ENCODE peak calls at places on chromosome 14, in eight cellular contexts. H is cardiac muscle cell, D is colonic mucosa, U is left ventricle myocardium inferior, S is body of pancreas, B is suprapubic skin, C is endothelial cell of umbilical vein, Z is heart left ventricle. A is an unnamed sample.

GRCh38 chr14:75450381-75451276 is 22.8 kb downstream of the JDP2 start:
- DNase-seq in H (no peak), D (peak; percentile 82), U (peak; percentile 54), S (peak; percentile 94), B (peak; percentile 86), C (peak; percentile 45), Z (peak; percentile 63), A (peak; percentile 94)

GRCh38 chr14:101119830-101120571 is 216.5 kb upstream of the RTL1 start:
- DNase-seq in H (no peak), D (peak; percentile 8), U (no peak), S (no peak), B (no peak), C (no peak), Z (no peak), A (peak; percentile 17)

GRCh38 chr14:77014004-77014604 is 14.4 kb downstream of the IRF2BPL start:
- DNase-seq in H (peak; percentile 87), D (no peak), U (peak; percentile 75), S (peak; percentile 78), B (no peak), C (peak; percentile 32), Z (peak; percentile 80), A (peak; percentile 73)

GRCh38 chr14:74514471-74514932 is 20.9 kb downstream of the ISCA2 start:
- DNase-seq in H (no peak), D (no peak), U (no peak), S (no peak), B (no peak), C (no peak), Z (peak; percentile 35), A (peak; percentile 24)

GRCh38 chr14:80538633-80539375 is 327.5 kb upstream of the DIO2 start:
- DNase-seq in H (no peak), D (no peak), U (no peak), S (no peak), B (no peak), C (no peak), Z (no peak), A (no peak)

GRCh38 chr14:56892959-56893358 is 82.7 kb upstream of the OTX2 start:
- DNase-seq in H (no peak), D (no peak), U (no peak), S (no peak), B (no peak), C (no peak), Z (no peak), A (no peak)

GRCh38 chr14:73741876-73742519 is 27.8 kb upstream of the PNMA1 start:
- DNase-seq in H (no peak), D (peak; percentile 49), U (no peak), S (no peak), B (peak; percentile 69), C (peak; percentile 41), Z (no peak), A (peak; percentile 47)

GRCh38 chr14:31576949-31577348 is 15.7 kb downstream of the NUBPL start:
- DNase-seq in H (no peak), D (no peak), U (no peak), S (no peak), B (no peak), C (no peak), Z (no peak), A (no peak)

GRCh38 chr14:67934087-67934486 is 114.5 kb downstream of the RAD51B start:
- DNase-seq in H (peak; percentile 70), D (no peak), U (no peak), S (peak; percentile 20), B (no peak), C (peak; percentile 89), Z (peak; percentile 27), A (no peak)

GRCh38 chr14:41606249-41607118 is at the start of gene LRFN5:
- DNase-seq in H (peak; percentile 69), D (peak; percentile 21), U (peak; percentile 43), S (no peak), B (no peak), C (no peak), Z (peak; percentile 46), A (peak; percentile 52)

GRCh38 chr14:104321151-104322130 is 183.1 kb downstream of the KIF26A start:
- DNase-seq in H (no peak), D (no peak), U (no peak), S (peak; percentile 7), B (peak; percentile 48), C (no peak), Z (peak; percentile 24), A (peak; percentile 29)

GRCh38 chr14:81269100-81269978 is 48.6 kb upstream of the GTF2A1 start:
- DNase-seq in H (peak; percentile 68), D (peak; percentile 49), U (no peak), S (no peak), B (no peak), C (peak; percentile 69), Z (no peak), A (no peak)

GRCh38 chr14:25048170-25049126 is 1.5 kb downstream of the STXBP6 start:
- DNase-seq in H (no peak), D (peak; percentile 46), U (peak; percentile 45), S (peak; percentile 75), B (peak; percentile 68), C (no peak), Z (peak; percentile 57), A (no peak)

GRCh38 chr14:61254803-61255526 is 26.2 kb downstream of the TMEM30B start:
- DNase-seq in H (no peak), D (no peak), U (no peak), S (no peak), B (no peak), C (no peak), Z (no peak), A (no peak)

GRCh38 chr14:61188936-61189808 is 92.0 kb downstream of the TMEM30B start:
- DNase-seq in H (peak; percentile 67), D (peak; percentile 28), U (peak; percentile 36), S (peak; percentile 48), B (peak; percentile 66), C (peak; percentile 70), Z (peak; percentile 53), A (peak; percentile 50)

GRCh38 chr14:53450871-53451270 is 297.7 kb upstream of the DDHD1 start:
- DNase-seq in H (no peak), D (peak; percentile 57), U (no peak), S (no peak), B (no peak), C (peak; percentile 42), Z (no peak), A (no peak)

GRCh38 chr14:100146548-100147091 is 12.8 kb downstream of the DEGS2 start:
- DNase-seq in H (no peak), D (peak; percentile 60), U (no peak), S (no peak), B (no peak), C (no peak), Z (no peak), A (no peak)

GRCh38 chr14:38285962-38286361 is 30.1 kb upstream of the CLEC14A start:
- DNase-seq in H (no peak), D (no peak), U (no peak), S (no peak), B (no peak), C (peak; percentile 93), Z (no peak), A (no peak)

GRCh38 chr14:56953884-56954283 is 143.6 kb upstream of the OTX2 start:
- DNase-seq in H (no peak), D (no peak), U (no peak), S (no peak), B (no peak), C (peak; percentile 30), Z (no peak), A (no peak)

GRCh38 chr14:77183896-77184295 is 2.3 kb downstream of the TMEM63C start:
- DNase-seq in H (no peak), D (no peak), U (no peak), S (no peak), B (no peak), C (no peak), Z (no peak), A (no peak)

DNA sequence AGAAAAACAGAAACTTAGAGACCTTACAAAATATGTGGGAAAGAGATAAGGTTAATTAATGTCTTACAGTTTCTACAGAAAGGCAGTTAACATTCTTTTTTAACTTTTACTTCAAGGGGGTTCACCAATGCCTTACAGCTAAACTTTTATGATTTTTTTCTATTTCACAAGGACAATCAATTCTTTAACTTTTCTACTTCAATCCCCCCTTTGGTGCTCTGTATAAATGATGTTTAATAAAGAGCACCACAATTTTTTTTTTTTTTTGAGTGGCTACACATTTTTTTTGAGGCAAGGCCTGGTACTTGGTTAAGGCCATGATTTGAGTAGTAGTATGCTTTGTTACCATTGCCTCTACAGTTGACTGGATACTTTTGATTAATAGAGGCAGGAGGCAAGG is 279.6 kb downstream of the PRKD1 start:
- DNase-seq in H (peak; percentile 23), D (no peak), U (no peak), S (no peak), B (no peak), C (no peak), Z (no peak), A (no peak)
- H3K9me3 ChIP-seq in H (no peaks in the 10 kb centered on the region), D (no peaks in the 10 kb centered on the region), U (peaks cover 39% of the 10 kb centered on the region), S (peaks cover 3% of the 10 kb centered on the region), B (peaks cover 26% of the 10 kb centered on the region), C (peaks cover 4% of the 10 kb centered on the region), Z (no peaks in the 10 kb centered on the region), A (no peaks in the 10 kb centered on the region)

DNA sequence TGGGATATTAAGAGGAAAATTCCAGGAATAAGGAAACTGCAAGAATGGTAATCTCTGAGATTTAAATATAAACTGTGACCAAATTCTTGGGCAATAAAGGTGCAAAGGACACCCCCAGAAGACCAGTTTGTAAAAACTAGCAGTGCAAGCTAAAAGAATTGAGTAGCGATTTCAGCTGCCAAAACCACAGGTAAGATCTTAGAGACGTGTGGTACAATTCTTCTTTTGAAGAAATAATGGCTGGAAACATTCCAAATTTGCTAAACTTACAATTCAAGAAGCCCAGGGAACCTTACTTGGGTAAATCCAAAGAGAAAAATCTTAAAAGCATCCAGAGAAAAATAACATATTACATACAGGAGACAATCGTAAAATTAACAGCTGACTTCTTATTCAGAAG is 12.0 kb downstream of the CATSPERB start:
- DNase-seq in H (no peak), D (no peak), U (no peak), S (no peak), B (no peak), C (no peak), Z (no peak), A (no peak)
- TF ChIP-seq CTCF in H (no peak), D (no peak), U (no peak), S (no peak), B (no peak), C (no peak), Z (no peak), A (no peak)

GRCh38 chr14:64447890-64448667 is 17.2 kb upstream of the AKAP5 start:
- DNase-seq in H (no peak), D (no peak), U (no peak), S (no peak), B (no peak), C (no peak), Z (no peak), A (no peak)
- H3K36me3 ChIP-seq in H (peaks cover 7% of the 10 kb centered on the region), D (no peaks in the 10 kb centered on the region), U (peaks cover 60% of the 10 kb centered on the region), S (peaks cover 14% of the 10 kb centered on the region), B (peaks cover 52% of the 10 kb centered on the region), C (no peaks in the 10 kb centered on the region), Z (peaks cover 7% of the 10 kb centered on the region), A (peaks cover 7% of the 10 kb centered on the region)

GRCh38 chr14:97120204-97121120 is 323.3 kb downstream of the VRK1 start:
- DNase-seq in H (no peak), D (no peak), U (no peak), S (no peak), B (no peak), C (no peak), Z (no peak), A (no peak)

GRCh38 chr14:97113339-97113738 is 316.2 kb downstream of the VRK1 start:
- DNase-seq in H (no peak), D (no peak), U (no peak), S (no peak), B (no peak), C (no peak), Z (no peak), A (no peak)

GRCh38 chr14:97117693-97118092 is 320.5 kb downstream of the VRK1 start:
- DNase-seq in H (no peak), D (no peak), U (no peak), S (no peak), B (no peak), C (no peak), Z (no peak), A (no peak)

GRCh38 chr14:97116546-97116945 is 319.4 kb downstream of the VRK1 start:
- DNase-seq in H (no peak), D (no peak), U (no peak), S (no peak), B (no peak), C (no peak), Z (no peak), A (no peak)
- H3K9me3 ChIP-seq in H (no peaks in the 10 kb centered on the region), D (no peaks in the 10 kb centered on the region), U (no peaks in the 10 kb centered on the region), S (no peaks in the 10 kb centered on the region), B (no peaks in the 10 kb centered on the region), C (peaks cover 3% of the 10 kb centered on the region), Z (no peaks in the 10 kb centered on the region), A (no peaks in the 10 kb centered on the region)

A was measured in right lobe of liver.